ENCODE peak calls at places on chromosome 10, in eight cellular contexts. One of them, this sample, is unnamed.

GRCh38 chr10:15433850-15434537 is 62.9 kb upstream of the FAM171A1 start:
- DNase-seq in upper lobe of right lung: no peak
- DNase-seq in GM12865: peak
- DNase-seq in HFF-Myc: peak
- DNase-seq in lung: no peak
- DNase-seq in prostate gland: peak
- DNase-seq in IMR-90: peak
- DNase-seq in lower leg skin: peak
- DNase-seq in this sample: peak

GRCh38 chr10:43294241-43294658 is 27.4 kb upstream of the RASGEF1A start:
- DNase-seq in lung: no peak
- DNase-seq in GM12865: peak
- DNase-seq in IMR-90: no peak
- DNase-seq in HFF-Myc: no peak
- DNase-seq in upper lobe of right lung: no peak
- DNase-seq in prostate gland: no peak
- DNase-seq in lower leg skin: no peak
- DNase-seq in this sample: no peak

GRCh38 chr10:2212196-2212719 is 474.9 kb upstream of the ADARB2 start:
- DNase-seq in lower leg skin: no peak
- DNase-seq in prostate gland: no peak
- DNase-seq in IMR-90: no peak
- DNase-seq in lung: no peak
- DNase-seq in upper lobe of right lung: no peak
- DNase-seq in GM12865: no peak
- DNase-seq in HFF-Myc: no peak
- DNase-seq in this sample: no peak

GRCh38 chr10:122307669-122308486 is 36.8 kb downstream of the BTBD16 start:
- DNase-seq in upper lobe of right lung: no peak
- DNase-seq in GM12865: peak
- DNase-seq in prostate gland: peak
- DNase-seq in lower leg skin: peak
- DNase-seq in IMR-90: peak
- DNase-seq in HFF-Myc: peak
- DNase-seq in lung: peak
- DNase-seq in this sample: peak

GRCh38 chr10:60944910-60945297 is 919 bp upstream of the RHOBTB1 start:
- DNase-seq in HFF-Myc: no peak
- DNase-seq in lung: no peak
- DNase-seq in IMR-90: no peak
- DNase-seq in upper lobe of right lung: no peak
- DNase-seq in prostate gland: no peak
- DNase-seq in GM12865: no peak
- DNase-seq in lower leg skin: no peak
- DNase-seq in this sample: no peak

GRCh38 chr10:62084434-62084833 is 182.9 kb downstream of the ARID5B start:
- DNase-seq in GM12865: no peak
- DNase-seq in lung: no peak
- DNase-seq in HFF-Myc: no peak
- DNase-seq in prostate gland: no peak
- DNase-seq in upper lobe of right lung: no peak
- DNase-seq in lower leg skin: no peak
- DNase-seq in IMR-90: no peak
- DNase-seq in this sample: no peak

GRCh38 chr10:128062837-128063563 is 63.2 kb downstream of the MKI67 start:
- DNase-seq in IMR-90: no peak
- DNase-seq in GM12865: peak
- DNase-seq in upper lobe of right lung: peak
- DNase-seq in lower leg skin: no peak
- DNase-seq in prostate gland: no peak
- DNase-seq in HFF-Myc: no peak
- DNase-seq in lung: no peak
- DNase-seq in this sample: no peak

GRCh38 chr10:12480440-12480839 is 131.1 kb downstream of the CAMK1D start:
- DNase-seq in lower leg skin: no peak
- DNase-seq in lung: no peak
- DNase-seq in GM12865: no peak
- DNase-seq in IMR-90: no peak
- DNase-seq in HFF-Myc: no peak
- DNase-seq in prostate gland: no peak
- DNase-seq in upper lobe of right lung: no peak
- DNase-seq in this sample: no peak

GRCh38 chr10:75294866-75295692 is 59.3 kb upstream of the COMTD1 start:
- DNase-seq in HFF-Myc: peak
- DNase-seq in prostate gland: peak
- DNase-seq in IMR-90: peak
- DNase-seq in upper lobe of right lung: peak
- DNase-seq in GM12865: peak
- DNase-seq in lower leg skin: peak
- DNase-seq in lung: peak
- DNase-seq in this sample: peak

GRCh38 chr10:28823501-28824075 is 146.3 kb downstream of the BAMBI start:
- DNase-seq in prostate gland: no peak
- DNase-seq in GM12865: no peak
- DNase-seq in HFF-Myc: no peak
- DNase-seq in IMR-90: no peak
- DNase-seq in upper lobe of right lung: no peak
- DNase-seq in lung: no peak
- DNase-seq in lower leg skin: no peak
- DNase-seq in this sample: no peak

GRCh38 chr10:116671274-116671926 is 50.6 kb downstream of the PNLIPRP2 start:
- DNase-seq in upper lobe of right lung: no peak
- DNase-seq in GM12865: no peak
- DNase-seq in lower leg skin: no peak
- DNase-seq in lung: no peak
- DNase-seq in prostate gland: no peak
- DNase-seq in HFF-Myc: no peak
- DNase-seq in IMR-90: peak
- DNase-seq in this sample: no peak

GRCh38 chr10:11823989-11824346 is 812 bp downstream of the PROSER2 start:
- DNase-seq in HFF-Myc: no peak
- DNase-seq in upper lobe of right lung: no peak
- DNase-seq in prostate gland: no peak
- DNase-seq in GM12865: no peak
- DNase-seq in lung: no peak
- DNase-seq in lower leg skin: no peak
- DNase-seq in IMR-90: peak
- DNase-seq in this sample: peak

DNA sequence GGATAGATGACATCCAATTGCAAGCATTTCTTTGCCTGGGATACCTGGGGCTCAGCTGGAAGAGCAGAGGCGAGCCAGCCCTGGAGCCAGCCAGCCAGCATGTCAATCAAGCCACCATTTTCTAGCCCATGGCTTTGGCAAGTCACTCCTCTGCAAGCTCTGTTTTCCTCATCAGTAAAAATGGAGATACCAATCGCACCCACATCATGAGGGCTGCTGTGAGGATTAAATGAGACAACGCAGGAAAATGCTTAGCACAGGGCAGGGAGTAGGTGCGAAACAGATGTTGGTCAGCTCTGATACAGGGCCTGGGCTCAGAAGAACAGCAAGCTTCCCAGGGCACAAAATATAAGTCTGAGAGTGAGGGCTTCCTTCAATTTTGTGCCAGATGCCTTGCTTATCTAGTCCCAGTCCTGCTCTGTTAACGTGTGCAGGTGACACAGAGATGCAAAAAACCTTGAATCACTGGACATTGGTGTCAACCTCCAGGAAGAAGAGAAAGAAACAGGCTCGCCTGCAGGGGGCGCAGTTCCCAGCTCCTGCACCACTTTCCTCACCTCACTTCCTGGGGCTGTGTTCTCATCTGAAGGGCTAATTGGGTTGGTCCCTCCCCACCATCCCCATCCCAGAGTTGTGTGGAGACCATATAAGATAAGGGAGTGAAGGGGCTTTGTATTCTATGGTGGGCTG is 72.8 kb upstream of the CACUL1 start:
- DNase-seq in upper lobe of right lung: no peak
- DNase-seq in lower leg skin: no peak
- DNase-seq in lung: no peak
- DNase-seq in GM12865: no peak
- DNase-seq in HFF-Myc: no peak
- DNase-seq in prostate gland: no peak
- DNase-seq in IMR-90: no peak
- DNase-seq in this sample: no peak
- TF ChIP-seq CTCF in upper lobe of right lung: no peak
- TF ChIP-seq CTCF in lower leg skin: no peak
- TF ChIP-seq CTCF in lung: no peak
- TF ChIP-seq CTCF in GM12865: peak
- TF ChIP-seq CTCF in HFF-Myc: peak
- TF ChIP-seq CTCF in prostate gland: no peak
- TF ChIP-seq CTCF in IMR-90: no peak
- TF ChIP-seq CTCF in this sample: peak

DNA sequence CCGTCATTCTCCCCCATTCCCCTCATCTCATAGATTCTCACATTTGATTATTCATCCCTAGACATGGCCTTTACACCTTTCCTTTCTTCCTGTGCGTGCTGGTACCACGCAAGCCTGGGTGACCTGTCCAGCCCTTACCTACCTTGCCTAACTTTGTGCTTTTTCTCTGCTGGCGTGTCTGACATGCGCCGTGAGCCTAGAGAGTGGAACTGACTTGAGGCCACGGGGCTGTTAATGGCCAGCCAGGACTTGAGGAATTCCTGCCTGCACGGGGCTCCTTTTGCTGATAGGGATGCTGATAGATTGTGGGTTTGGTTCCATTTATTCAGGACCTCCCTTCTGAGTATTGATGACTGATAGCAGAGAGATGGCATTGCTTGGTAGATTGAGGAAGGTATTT is 134.2 kb downstream of the DOCK1 start:
- DNase-seq in HFF-Myc: no peak
- DNase-seq in prostate gland: no peak
- DNase-seq in IMR-90: no peak
- DNase-seq in lower leg skin: no peak
- DNase-seq in lung: no peak
- DNase-seq in GM12865: no peak
- DNase-seq in upper lobe of right lung: no peak
- DNase-seq in this sample: no peak
- H3K4me3 ChIP-seq in HFF-Myc: no peak
- H3K4me3 ChIP-seq in prostate gland: no peak
- H3K4me3 ChIP-seq in IMR-90: no peak
- H3K4me3 ChIP-seq in lower leg skin: no peak
- H3K4me3 ChIP-seq in lung: no peak
- H3K4me3 ChIP-seq in GM12865: no peak
- H3K4me3 ChIP-seq in upper lobe of right lung: no peak
- H3K4me3 ChIP-seq in this sample: no peak

GRCh38 chr10:78914502-78915330 is 154.1 kb upstream of the ZMIZ1 start:
- DNase-seq in GM12865: peak
- DNase-seq in IMR-90: no peak
- DNase-seq in prostate gland: peak
- DNase-seq in lung: no peak
- DNase-seq in HFF-Myc: no peak
- DNase-seq in upper lobe of right lung: peak
- DNase-seq in lower leg skin: no peak
- DNase-seq in this sample: no peak
- TF ChIP-seq CTCF in GM12865: no peak
- TF ChIP-seq CTCF in IMR-90: no peak
- TF ChIP-seq CTCF in prostate gland: no peak
- TF ChIP-seq CTCF in lung: no peak
- TF ChIP-seq CTCF in HFF-Myc: no peak
- TF ChIP-seq CTCF in upper lobe of right lung: no peak
- TF ChIP-seq CTCF in lower leg skin: no peak
- TF ChIP-seq CTCF in this sample: no peak

GRCh38 chr10:18240185-18240882 is 100.1 kb downstream of the CACNB2 start:
- DNase-seq in upper lobe of right lung: no peak
- DNase-seq in lung: no peak
- DNase-seq in prostate gland: no peak
- DNase-seq in GM12865: no peak
- DNase-seq in lower leg skin: no peak
- DNase-seq in HFF-Myc: no peak
- DNase-seq in IMR-90: no peak
- DNase-seq in this sample: no peak
- H3K4me3 ChIP-seq in upper lobe of right lung: peak
- H3K4me3 ChIP-seq in lung: no peak
- H3K4me3 ChIP-seq in prostate gland: no peak
- H3K4me3 ChIP-seq in GM12865: no peak
- H3K4me3 ChIP-seq in lower leg skin: no peak
- H3K4me3 ChIP-seq in HFF-Myc: no peak
- H3K4me3 ChIP-seq in IMR-90: no peak
- H3K4me3 ChIP-seq in this sample: no peak